ENCODE peak calls at places on chromosomes 4 and X, in five cellular contexts. A, Y, O, F and I are unnamed samples.

GRCh38 chr4:186234367-186234766 is 7.1 kb downstream of the KLKB1 start:
- DNase-seq in A (no peak), O (no peak), Y (no peak), F (no peak), I (no peak)

GRCh38 chr4:92968996-92969395 is 665.2 kb downstream of the GRID2 start:
- DNase-seq in O (no peak), F (no peak), Y (no peak), A (no peak), I (no peak)

GRCh38 chr4:175330236-175330635 is 412.1 kb downstream of the ADAM29 start:
- DNase-seq in Y (no peak), F (no peak), A (no peak), O (peak; percentile 50), I (no peak)

GRCh38 chr4:140049024-140049923 is 104.7 kb downstream of the MAML3 start:
- DNase-seq in O (peak; percentile 57), F (peak; percentile 62), A (peak; percentile 77), Y (no peak), I (no peak)

GRCh38 chr4:86791126-86791525 is 58.1 kb downstream of the SLC10A6 start:
- DNase-seq in F (no peak), O (no peak), A (no peak), Y (no peak), I (no peak)

GRCh38 chrX:107454302-107454701 is 4.8 kb downstream of the FRMPD3 start:
- DNase-seq in F (peak; percentile 72), O (peak; percentile 2), Y (no peak), A (no peak), I (no peak)

GRCh38 chrX:11881485-11882170 is 123.6 kb downstream of the MSL3 start:
- DNase-seq in O (no peak), F (no peak), A (no peak), Y (peak; percentile 0), I (no peak)

GRCh38 chr4:168059251-168059650 is 33.1 kb upstream of the ANXA10 start:
- DNase-seq in A (no peak), F (peak; percentile 66), Y (no peak), O (peak; percentile 72), I (no peak)

GRCh38 chrX:45143455-45143854 is 57.2 kb downstream of the DIPK2B start:
- DNase-seq in O (no peak), Y (no peak), A (no peak), F (no peak), I (no peak)

GRCh38 chrX:119728487-119728886 is 29.9 kb upstream of the SOWAHD start:
- DNase-seq in O (no peak), A (no peak), F (peak; percentile 55), Y (no peak), I (no peak)

GRCh38 chr4:151045907-151046306 is 30.8 kb upstream of the LRBA start:
- DNase-seq in F (peak; percentile 8), O (no peak), A (no peak), Y (no peak), I (no peak)

GRCh38 chr4:186203391-186203802 is 12.0 kb downstream of the CYP4V2 start:
- DNase-seq in A (no peak), F (no peak), O (peak; percentile 12), Y (no peak), I (no peak)

GRCh38 chrX:131288738-131289511 is at the start of gene IGSF1:
- DNase-seq in A (no peak), F (no peak), Y (no peak), O (no peak), I (no peak)

GRCh38 chrX:71917621-71918341 is 7.1 kb downstream of the NHSL2 start:
- DNase-seq in Y (no peak), F (peak; percentile 52), O (peak; percentile 58), A (no peak), I (no peak)

GRCh38 chr4:122364700-122365404 is 14.0 kb upstream of the ADAD1 start:
- DNase-seq in F (peak; percentile 56), Y (no peak), O (no peak), A (peak; percentile 46), I (no peak)

GRCh38 chr4:111945014-111945413 is 200.2 kb upstream of the FAM241A start:
- DNase-seq in A (no peak), Y (no peak), O (no peak), F (peak; percentile 10), I (no peak)

GRCh38 chrX:112067601-112068000 is 15.0 kb downstream of the TRPC5 start:
- DNase-seq in F (no peak), A (no peak), Y (no peak), O (no peak), I (no peak)

GRCh38 chr4:78529569-78530209 is 21.9 kb upstream of the ANXA3 start:
- DNase-seq in A (no peak), O (peak; percentile 74), F (peak; percentile 79), Y (no peak), I (no peak)

GRCh38 chr4:12875640-12876243 is 608.4 kb downstream of the RAB28 start:
- DNase-seq in O (no peak), Y (no peak), A (no peak), F (no peak), I (no peak)

GRCh38 chr4:26217961-26218676 is 102.7 kb upstream of the RBPJ start:
- DNase-seq in O (no peak), F (no peak), A (no peak), Y (no peak), I (no peak)

GRCh38 chr4:159252491-159252890 is 149.6 kb downstream of the RAPGEF2 start:
- DNase-seq in O (no peak), F (no peak), A (no peak), Y (no peak), I (no peak)

GRCh38 chrX:67723580-67724351 is 179.9 kb downstream of the AR start:
- DNase-seq in A (no peak), Y (no peak), O (no peak), F (no peak), I (no peak)

GRCh38 chr4:156896536-156896935 is 75.1 kb downstream of the PDGFC start:
- DNase-seq in O (no peak), A (no peak), F (no peak), Y (no peak), I (no peak)

GRCh38 chr4:89001647-89002518 is 55.1 kb downstream of the FAM13A start:
- DNase-seq in O (no peak), A (no peak), Y (no peak), F (no peak), I (no peak)
- H3K4me1 ChIP-seq in O (no peaks in the 10 kb centered on the region), A (no peaks in the 10 kb centered on the region), Y (no peaks in the 10 kb centered on the region), F (peaks cover 21% of the 10 kb centered on the region), I (no peaks in the 10 kb centered on the region)

GRCh38 chr4:2802618-2803531 is 10.0 kb downstream of the SH3BP2 start:
- DNase-seq in F (no peak), O (no peak), Y (no peak), A (peak; percentile 47), I (no peak)
- H3K4me1 ChIP-seq in F (peaks cover 18% of the 10 kb centered on the region), O (peaks cover 39% of the 10 kb centered on the region), Y (peaks cover 98% of the 10 kb centered on the region), A (peaks cover 64% of the 10 kb centered on the region), I (peaks cover 39% of the 10 kb centered on the region)

GRCh38 chr4:76639292-76639691 is 204.3 kb downstream of the SHROOM3 start:
- DNase-seq in F (peak; percentile 82), Y (no peak), O (peak; percentile 23), A (no peak), I (no peak)
- H3K4me1 ChIP-seq in F (peaks cover 38% of the 10 kb centered on the region), Y (peaks cover 3% of the 10 kb centered on the region), O (peaks cover 11% of the 10 kb centered on the region), A (no peaks in the 10 kb centered on the region), I (no peaks in the 10 kb centered on the region)

DNA sequence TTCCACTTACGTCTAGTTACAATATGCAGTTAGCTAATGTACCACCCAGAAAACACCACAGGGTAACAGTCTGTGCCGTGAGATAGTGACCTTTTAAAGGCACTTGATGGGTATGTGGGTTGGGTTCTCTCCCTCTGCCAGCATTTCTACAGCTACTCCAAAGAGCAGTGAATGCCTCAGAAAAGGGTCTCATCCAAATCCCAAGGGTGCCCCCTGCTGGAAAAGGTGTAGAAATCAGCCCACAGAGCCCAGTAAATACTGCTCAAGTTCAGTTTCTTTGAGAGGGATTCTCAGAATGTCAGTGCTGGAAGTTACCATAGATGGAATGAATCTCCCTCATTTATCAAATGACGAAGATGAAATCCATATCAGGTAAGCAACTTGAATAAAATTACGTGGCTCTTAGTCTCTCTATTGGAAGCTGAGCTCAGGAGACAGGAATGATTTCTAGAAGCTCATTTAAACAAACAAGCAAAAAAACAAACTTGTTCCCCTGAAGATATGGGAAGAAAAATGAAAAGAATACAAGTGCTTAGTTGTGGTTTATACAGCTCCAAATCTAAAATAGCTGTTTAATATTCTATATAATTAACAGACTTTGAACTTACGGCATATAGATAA is 9.5 kb downstream of the RNF175 start:
- DNase-seq in O (peak; percentile 58), A (peak; percentile 67), F (peak; percentile 77), Y (no peak), I (no peak)
- H3K4me1 ChIP-seq in O (no peaks in the 10 kb centered on the region), A (no peaks in the 10 kb centered on the region), F (peaks cover 7% of the 10 kb centered on the region), Y (peaks cover 16% of the 10 kb centered on the region), I (no peaks in the 10 kb centered on the region)

DNA sequence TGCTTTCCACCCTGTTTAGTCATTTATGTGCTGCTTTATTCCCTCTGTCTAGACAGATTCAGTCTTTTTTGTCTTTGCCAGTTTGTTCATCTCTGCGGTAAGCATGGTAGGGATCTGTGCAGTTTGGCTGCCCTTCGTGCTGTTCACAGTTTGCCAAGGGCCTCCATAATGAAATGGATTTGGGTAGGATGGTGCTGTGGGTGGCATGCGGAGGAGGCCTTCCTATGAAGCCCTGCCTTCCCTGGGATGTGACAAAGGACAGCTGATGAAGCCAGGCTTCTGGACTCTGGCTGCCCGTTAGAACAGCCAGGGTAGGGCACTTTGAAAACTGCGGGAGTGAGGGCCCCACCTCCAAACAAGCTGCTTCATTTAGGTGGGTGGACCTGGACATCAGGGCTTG is 47.4 kb downstream of the PTTG2 start:
- DNase-seq in O (no peak), F (no peak), Y (no peak), A (no peak), I (no peak)
- H3K4me1 ChIP-seq in O (peaks cover 17% of the 10 kb centered on the region), F (peaks cover 4% of the 10 kb centered on the region), Y (peaks cover 9% of the 10 kb centered on the region), A (no peaks in the 10 kb centered on the region), I (no peaks in the 10 kb centered on the region)

DNA sequence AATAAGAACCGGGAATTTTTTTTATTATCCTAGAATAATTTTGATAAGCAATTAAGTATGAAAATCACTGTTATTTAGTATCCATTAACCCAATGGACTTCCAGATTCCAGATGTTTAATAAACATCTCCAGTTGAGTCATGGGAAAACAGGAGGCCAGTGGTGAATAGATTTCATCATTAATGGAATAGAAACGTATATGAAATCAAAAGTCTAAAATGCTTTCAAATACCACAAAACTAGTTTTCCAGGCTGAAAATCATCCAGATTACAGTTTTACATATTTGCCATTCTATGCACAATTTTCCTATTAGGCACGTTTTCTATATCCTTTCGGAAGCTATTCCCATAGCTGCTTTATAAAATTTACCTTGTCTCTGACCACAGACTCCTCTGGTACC is 35.0 kb downstream of the IRF2 start:
- DNase-seq in F (no peak), A (no peak), O (peak; percentile 43), Y (no peak), I (no peak)
- H3K4me1 ChIP-seq in F (no peaks in the 10 kb centered on the region), A (peaks cover 5% of the 10 kb centered on the region), O (peaks cover 24% of the 10 kb centered on the region), Y (peaks cover 20% of the 10 kb centered on the region), I (no peaks in the 10 kb centered on the region)

GRCh38 chr4:1714303-1715001 is 2.3 kb upstream of the SLBP start:
- DNase-seq in A (no peak), O (no peak), Y (no peak), F (peak; percentile 41), I (no peak)
- H3K4me1 ChIP-seq in A (peaks cover 29% of the 10 kb centered on the region), O (peaks cover 10% of the 10 kb centered on the region), Y (peaks cover 57% of the 10 kb centered on the region), F (peaks cover 23% of the 10 kb centered on the region), I (peaks cover 29% of the 10 kb centered on the region)